ENCODE peak calls at places on chromosomes 13 and 19, in five cellular contexts. N is epithelial cell of esophagus; G is CD8-positive, alpha-beta T cell; O is Panc1; Y is adipocyte. V is an unnamed sample.
A peak's percentile ranks its signal among the peaks of the same experiment; 100 is the strongest.

GRCh38 chr13:97359181-97360057 is 74.5 kb upstream of the RAP2A start:
- DNase-seq in N (peak; percentile 81), G (peak; percentile 32), O (no peak), Y (peak; percentile 95), V (no peak)

GRCh38 chr13:33150662-33151061 is 134.4 kb downstream of the KL start:
- DNase-seq in N (no peak), G (no peak), O (no peak), Y (no peak), V (no peak)

GRCh38 chr19:5150331-5150901 is 181.5 kb downstream of the KDM4B start:
- DNase-seq in N (no peak), G (peak; percentile 17), O (no peak), Y (no peak), V (peak; percentile 60)

GRCh38 chr13:37446503-37446902 is 152.1 kb downstream of the POSTN start:
- DNase-seq in N (peak; percentile 98), G (no peak), O (no peak), Y (peak; percentile 95), V (no peak)

GRCh38 chr19:58063712-58064111 is 4.6 kb downstream of the ZNF135 start:
- DNase-seq in N (no peak), G (no peak), O (no peak), Y (no peak), V (peak; percentile 23)

GRCh38 chr19:41746593-41747227 is 8.6 kb upstream of the CEACAM6 start:
- DNase-seq in N (peak; percentile 71), G (peak; percentile 39), O (no peak), Y (peak; percentile 46), V (no peak)

GRCh38 chr19:19732579-19733501 is at the start of gene ZNF14:
- DNase-seq in N (peak; percentile 95), G (peak; percentile 94), O (peak; percentile 78), Y (peak; percentile 97), V (peak; percentile 96)

GRCh38 chr19:56133858-56134654 is 7.0 kb upstream of the ZNF444 start:
- DNase-seq in N (peak; percentile 30), G (no peak), O (no peak), Y (peak; percentile 32), V (no peak)

GRCh38 chr13:102680842-102681725 is 13.8 kb downstream of the METTL21C start:
- DNase-seq in N (no peak), G (no peak), O (no peak), Y (peak; percentile 41), V (no peak)

GRCh38 chr19:53158119-53158656 is 665 bp downstream of the ZNF347 start:
- DNase-seq in N (peak; percentile 32), G (peak; percentile 48), O (no peak), Y (peak; percentile 69), V (peak; percentile 80)

GRCh38 chr19:17624314-17624991 is 63.7 kb downstream of the UNC13A start:
- DNase-seq in N (no peak), G (no peak), O (no peak), Y (no peak), V (no peak)

GRCh38 chr13:25112856-25113255 is 16.9 kb downstream of the PABPC3 start:
- DNase-seq in N (no peak), G (no peak), O (no peak), Y (no peak), V (no peak)

GRCh38 chr19:49807888-49808675 is 5.0 kb downstream of the FUZ start:
- DNase-seq in N (no peak), G (no peak), O (no peak), Y (no peak), V (no peak)

GRCh38 chr19:15759962-15760565 is 22.3 kb downstream of the OR10H3 start:
- DNase-seq in N (no peak), G (no peak), O (no peak), Y (no peak), V (no peak)

GRCh38 chr19:2275588-2276428 is 6.2 kb downstream of the PEAK3 start:
- DNase-seq in N (no peak), G (no peak), O (no peak), Y (no peak), V (peak; percentile 85)

GRCh38 chr19:2274937-2275535 is 6.9 kb downstream of the PEAK3 start:
- DNase-seq in N (peak; percentile 66), G (peak; percentile 59), O (no peak), Y (peak; percentile 78), V (peak; percentile 87)

GRCh38 chr19:2273356-2274184 is 8.4 kb downstream of the PEAK3 start:
- DNase-seq in N (peak; percentile 64), G (peak; percentile 83), O (no peak), Y (peak; percentile 82), V (peak; percentile 86)

GRCh38 chr19:2276429-2276989 is 5.5 kb downstream of the PEAK3 start:
- DNase-seq in N (no peak), G (no peak), O (no peak), Y (no peak), V (no peak)

DNA sequence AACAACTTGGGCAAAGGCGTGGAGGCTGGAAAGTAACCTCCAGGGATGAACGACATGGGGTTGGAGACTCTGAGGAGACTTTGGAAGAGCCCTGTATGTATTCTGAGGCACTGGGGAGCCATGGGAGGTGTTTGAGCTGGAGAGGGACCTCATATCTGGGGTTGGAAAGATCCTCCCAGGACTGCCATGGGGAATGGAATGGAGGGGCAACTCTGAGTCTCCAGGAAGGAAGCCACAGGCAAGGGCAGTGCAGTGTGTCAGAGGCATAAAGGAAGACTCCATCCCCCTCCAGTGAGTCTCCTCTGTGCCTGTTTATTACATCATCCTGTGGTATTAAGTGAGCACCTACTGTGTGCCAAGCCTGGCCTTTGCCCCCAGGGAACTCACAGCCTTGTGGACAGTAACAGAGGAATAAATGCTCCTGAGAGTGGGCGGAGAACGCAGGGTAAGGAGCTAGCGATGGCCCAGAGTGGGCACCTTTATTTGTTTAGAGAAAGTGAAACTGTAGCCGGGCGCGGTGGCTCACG is 7.7 kb downstream of the PEAK3 start:
- DNase-seq in N (no peak), G (no peak), O (no peak), Y (no peak), V (no peak)
- H3K4me3 ChIP-seq in N (no peak overlapping the region), G (no peak overlapping the region), O (peak overlapping the region; percentile 71), Y (peak overlapping the region; percentile 91), V (no peak overlapping the region)

GRCh38 chr19:12965812-12966135 is 3.6 kb upstream of the DAND5 start:
- DNase-seq in N (no peak), G (no peak), O (no peak), Y (no peak), V (no peak)
- H3K4me3 ChIP-seq in N (no peak overlapping the region), G (no peak overlapping the region), O (no peak overlapping the region), Y (peak overlapping the region; percentile 75), V (no peak overlapping the region)

GRCh38 chr19:22427587-22428298 is 5.6 kb upstream of the ZNF98 start:
- DNase-seq in N (no peak), G (no peak), O (no peak), Y (no peak), V (no peak)

GRCh38 chr19:22426901-22427300 is 4.8 kb upstream of the ZNF98 start:
- DNase-seq in N (no peak), G (no peak), O (no peak), Y (no peak), V (no peak)

GRCh38 chr19:22422220-22422619 is at the start of gene ZNF98:
- DNase-seq in N (no peak), G (no peak), O (no peak), Y (no peak), V (peak; percentile 87)

DNA sequence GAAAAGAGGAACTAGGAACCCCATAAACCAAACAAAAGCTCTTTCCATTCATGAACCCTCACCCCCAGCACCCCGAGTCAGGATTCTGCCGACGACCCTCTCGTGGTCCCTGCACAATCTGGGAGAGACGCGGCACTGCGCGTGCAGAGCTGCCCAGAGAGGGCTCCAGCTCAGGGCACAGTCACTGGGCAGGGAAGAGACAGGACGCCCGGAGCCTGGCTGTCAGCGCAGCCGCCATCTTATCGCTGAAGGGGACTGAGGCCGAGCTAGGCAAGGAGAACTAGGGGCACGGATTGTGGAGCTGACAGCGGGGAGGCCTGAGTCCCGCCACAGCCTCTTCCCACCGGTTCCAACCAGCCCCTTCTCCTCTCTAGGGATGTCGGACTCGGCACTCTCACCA is 349 bp downstream of the ZNF98 start:
- DNase-seq in N (no peak), G (no peak), O (no peak), Y (no peak), V (no peak)
- H3K4me3 ChIP-seq in N (no peak overlapping the region), G (no peak overlapping the region), O (no peak overlapping the region), Y (no peak overlapping the region), V (peak overlapping the region; percentile 10)

DNA sequence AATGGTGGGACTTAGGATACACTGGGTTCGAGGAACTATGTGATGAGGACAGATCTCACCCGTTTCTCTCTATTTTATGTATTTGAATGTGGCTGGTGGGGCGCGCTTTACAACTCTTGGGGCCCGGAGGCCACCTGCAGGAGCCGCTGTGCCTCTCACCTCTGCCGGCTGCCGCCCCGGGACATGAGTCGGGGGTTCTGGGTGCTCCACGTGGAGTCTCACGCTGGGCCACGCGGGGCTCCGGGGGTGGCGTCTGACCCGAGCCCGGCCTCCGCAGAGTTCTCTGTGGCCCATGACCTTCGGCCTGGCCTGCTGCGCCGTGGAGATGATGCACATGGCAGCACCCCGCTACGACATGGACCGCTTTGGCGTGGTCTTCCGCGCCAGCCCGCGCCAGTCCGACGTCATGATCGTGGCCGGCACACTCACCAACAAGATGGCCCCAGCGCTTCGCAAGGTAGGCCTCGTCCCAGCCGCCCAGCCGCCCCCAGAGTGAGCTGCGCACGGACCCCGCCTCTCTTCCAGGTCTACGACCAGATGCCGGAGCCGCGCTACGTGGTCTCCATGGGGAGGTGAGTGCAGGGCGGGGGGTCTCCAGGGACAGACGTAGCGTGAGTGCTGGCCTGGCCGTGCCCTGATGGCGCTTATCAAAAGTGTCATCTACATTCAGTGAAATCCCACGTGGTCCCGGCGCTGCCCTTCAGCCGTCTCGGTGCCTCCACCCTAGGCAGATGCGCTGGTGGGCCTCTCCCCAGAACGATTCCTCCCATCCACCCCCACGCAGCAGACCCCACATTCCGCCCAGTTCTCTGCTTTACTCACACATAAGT is 7.1 kb downstream of the NDUFS7 start:
- DNase-seq in N (no peak), G (no peak), O (no peak), Y (no peak), V (no peak)
- H3K4me3 ChIP-seq in N (no peak overlapping the region), G (no peak overlapping the region), O (no peak overlapping the region), Y (no peak overlapping the region), V (no peak overlapping the region)

GRCh38 chr19:47305309-47305751 is 4.3 kb upstream of the C5AR1 start:
- DNase-seq in N (peak; percentile 75), G (peak; percentile 30), O (no peak), Y (peak; percentile 99), V (peak; percentile 84)
- H3K4me3 ChIP-seq in N (no peak overlapping the region), G (no peak overlapping the region), O (no peak overlapping the region), Y (no peak overlapping the region), V (no peak overlapping the region)

GRCh38 chr13:27005556-27005955 is 166.1 kb downstream of the USP12 start:
- DNase-seq in N (no peak), G (no peak), O (no peak), Y (no peak), V (no peak)

GRCh38 chr13:27006519-27007161 is 165.0 kb downstream of the USP12 start:
- DNase-seq in N (peak; percentile 47), G (no peak), O (no peak), Y (peak; percentile 52), V (no peak)

GRCh38 chr13:27008733-27009132 is 162.9 kb downstream of the USP12 start:
- DNase-seq in N (no peak), G (no peak), O (no peak), Y (no peak), V (no peak)

GRCh38 chr13:27005976-27006518 is 165.6 kb downstream of the USP12 start:
- DNase-seq in N (no peak), G (no peak), O (no peak), Y (no peak), V (no peak)

GRCh38 chr13:27007166-27007565 is 164.4 kb downstream of the USP12 start:
- DNase-seq in N (no peak), G (no peak), O (no peak), Y (no peak), V (no peak)
- H3K4me3 ChIP-seq in N (peak overlapping the region; percentile 47), G (no peak overlapping the region), O (peak overlapping the region; percentile 55), Y (peak overlapping the region; percentile 80), V (no peak overlapping the region)

V was measured in aorta.